ENCODE peak calls at places on chromosomes 12 and 14, in five cellular contexts. B, N, V, J and U are unnamed samples.
A peak's percentile ranks its signal among the peaks of the same experiment; 100 is the strongest.

GRCh38 chr12:77343291-77343690 is 277.9 kb upstream of the E2F7 start:
- DNase-seq in B (no peak), N (no peak), V (no peak), J (no peak), U (no peak)

GRCh38 chr12:4169522-4169921 is 104.0 kb upstream of the CCND2 start:
- DNase-seq in B (no peak), N (no peak), V (no peak), J (no peak), U (no peak)

GRCh38 chr12:31896514-31897039 is 62.6 kb upstream of the RESF1 start:
- DNase-seq in B (peak; percentile 87), N (no peak), V (peak; percentile 71), J (no peak), U (peak; percentile 94)

GRCh38 chr12:30169839-30170591 is 386.3 kb upstream of the TMTC1 start:
- DNase-seq in B (no peak), N (no peak), V (no peak), J (no peak), U (no peak)

GRCh38 chr14:75422169-75422568 is 5.7 kb upstream of the JDP2 start:
- DNase-seq in B (no peak), N (peak; percentile 26), V (no peak), J (no peak), U (no peak)

GRCh38 chr14:32826404-32827082 is 112.1 kb upstream of the NPAS3 start:
- DNase-seq in B (no peak), N (no peak), V (no peak), J (peak; percentile 83), U (no peak)

GRCh38 chr12:56601503-56601902 is 28.6 kb downstream of the BAZ2A start:
- DNase-seq in B (peak; percentile 42), N (no peak), V (no peak), J (no peak), U (no peak)

GRCh38 chr12:126907900-126908764 is 1358.8 kb upstream of the TMEM132C start:
- DNase-seq in B (no peak), N (no peak), V (no peak), J (no peak), U (no peak)

GRCh38 chr12:113962733-113963132 is 3.4 kb downstream of the RBM19 start:
- DNase-seq in B (no peak), N (no peak), V (no peak), J (no peak), U (no peak)

GRCh38 chr14:92473261-92473946 is 40.2 kb upstream of the RIN3 start:
- DNase-seq in B (no peak), N (peak; percentile 48), V (no peak), J (no peak), U (no peak)

GRCh38 chr12:107957459-107957858 is 171.6 kb upstream of the WSCD2 start:
- DNase-seq in B (no peak), N (no peak), V (no peak), J (no peak), U (no peak)

GRCh38 chr12:103657331-103657730 is 70.3 kb downstream of the STAB2 start:
- DNase-seq in B (no peak), N (no peak), V (no peak), J (no peak), U (no peak)

GRCh38 chr12:128671528-128672042 is 152.2 kb downstream of the SLC15A4 start:
- DNase-seq in B (no peak), N (no peak), V (no peak), J (no peak), U (no peak)

GRCh38 chr12:97573901-97574300 is 111.3 kb downstream of the RMST start:
- DNase-seq in B (no peak), N (no peak), V (no peak), J (no peak), U (no peak)

GRCh38 chr14:90512332-90512951 is 115.6 kb downstream of the CALM1 start:
- DNase-seq in B (no peak), N (no peak), V (no peak), J (no peak), U (no peak)

GRCh38 chr14:75306917-75307699 is 28.5 kb downstream of the FOS start:
- DNase-seq in B (peak; percentile 63), N (no peak), V (no peak), J (peak; percentile 8), U (no peak)

GRCh38 chr12:95646781-95647184 is 95.5 kb upstream of the USP44 start:
- DNase-seq in B (no peak), N (peak; percentile 97), V (no peak), J (no peak), U (no peak)

GRCh38 chr12:51351913-51352532 is 5.5 kb upstream of the CELA1 start:
- DNase-seq in B (no peak), N (no peak), V (no peak), J (peak; percentile 55), U (peak; percentile 37)

GRCh38 chr12:11059784-11060183 is 2.3 kb downstream of the TAS2R46 start:
- DNase-seq in B (no peak), N (no peak), V (no peak), J (no peak), U (no peak)